ENCODE peak calls at places on chromosome 14, in five cellular contexts. Y is SHP77 treated with DMSO at 0.1 percent for 48 hours, L is SK-MEL-5, U is NAMALWA, V is dorsolateral prefrontal cortex. D is an unnamed sample.

GRCh38 chr14:33323979-33324378 is 385.3 kb downstream of the NPAS3 start:
- DNase-seq in L (no peak), V (no peak), U (no peak), Y (no peak), D (no peak)

GRCh38 chr14:92687681-92688433 is 60.6 kb downstream of the LGMN start:
- DNase-seq in V (no peak), Y (no peak), U (no peak), L (no peak), D (no peak)

GRCh38 chr14:58777541-58777979 is 139.8 kb downstream of the DACT1 start:
- DNase-seq in L (no peak), U (no peak), Y (no peak), V (no peak), D (peak; percentile 16)

GRCh38 chr14:59359451-59360124 is 105.6 kb downstream of the GPR135 start:
- DNase-seq in V (no peak), Y (no peak), L (no peak), U (peak; percentile 49), D (no peak)

GRCh38 chr14:23609001-23609400 is 27.2 kb upstream of the DHRS2 start:
- DNase-seq in U (no peak), Y (no peak), V (no peak), L (no peak), D (no peak)

GRCh38 chr14:59161571-59162175 is 26.8 kb upstream of the DAAM1 start:
- DNase-seq in U (no peak), V (no peak), L (no peak), Y (no peak), D (peak; percentile 42)

GRCh38 chr14:101228949-101229541 is 325.5 kb upstream of the RTL1 start:
- DNase-seq in U (no peak), Y (no peak), L (no peak), V (no peak), D (no peak)

GRCh38 chr14:46048127-46048526 is 603.5 kb downstream of the RPL10L start:
- DNase-seq in L (peak; percentile 72), V (no peak), U (peak; percentile 8), Y (no peak), D (peak; percentile 55)

GRCh38 chr14:68755016-68755353 is 37.9 kb downstream of the ZFP36L1 start:
- DNase-seq in Y (no peak), L (no peak), U (no peak), V (no peak), D (no peak)

GRCh38 chr14:93046696-93047050 is 69.1 kb downstream of the ITPK1 start:
- DNase-seq in U (no peak), Y (no peak), V (no peak), L (no peak), D (no peak)

GRCh38 chr14:103696027-103696402 is 19.2 kb downstream of the XRCC3 start:
- DNase-seq in U (peak; percentile 44), Y (no peak), L (no peak), V (no peak), D (no peak)

GRCh38 chr14:35366048-35366428 is 38.5 kb downstream of the NFKBIA start:
- DNase-seq in Y (no peak), V (peak; percentile 70), U (no peak), L (no peak), D (peak; percentile 70)

GRCh38 chr14:63524537-63525155 is 18.5 kb downstream of the PPP2R5E start:
- DNase-seq in V (no peak), Y (no peak), L (no peak), U (no peak), D (no peak)

GRCh38 chr14:57749267-57749666 is 116.6 kb downstream of the SLC35F4 start:
- DNase-seq in V (no peak), L (peak; percentile 3), Y (no peak), U (no peak), D (peak; percentile 6)

GRCh38 chr14:91398707-91399106 is 18.9 kb downstream of the CCDC88C start:
- DNase-seq in Y (no peak), L (no peak), U (peak; percentile 50), V (no peak), D (no peak)

GRCh38 chr14:101405171-101405883 is 156.0 kb upstream of the DIO3 start:
- DNase-seq in Y (no peak), L (no peak), V (no peak), U (no peak), D (peak; percentile 64)

GRCh38 chr14:76168531-76168930 is 16.8 kb downstream of the GPATCH2L start:
- DNase-seq in L (no peak), U (no peak), Y (no peak), V (no peak), D (peak; percentile 1)

GRCh38 chr14:54722791-54723432 is 156.0 kb downstream of the SAMD4A start:
- DNase-seq in Y (no peak), V (no peak), U (peak; percentile 62), L (peak; percentile 81), D (peak; percentile 45)

GRCh38 chr14:102088012-102088792 is 1.4 kb upstream of the HSP90AA1 start:
- DNase-seq in V (peak; percentile 57), Y (no peak), L (no peak), U (peak; percentile 75), D (peak; percentile 28)

GRCh38 chr14:72739446-72740405 is 154.2 kb downstream of the DPF3 start:
- DNase-seq in Y (no peak), V (no peak), L (no peak), U (no peak), D (no peak)

GRCh38 chr14:49892301-49892635 is 614 bp upstream of the ARF6 start:
- DNase-seq in U (peak; percentile 64), L (peak; percentile 88), V (peak; percentile 56), Y (peak; percentile 80), D (peak; percentile 83)

GRCh38 chr14:100900837-100901390 is 2.6 kb downstream of the RTL1 start:
- DNase-seq in V (no peak), L (peak; percentile 58), U (peak; percentile 32), Y (peak; percentile 53), D (peak; percentile 11)

GRCh38 chr14:75315143-75315542 is 36.5 kb downstream of the FOS start:
- DNase-seq in V (no peak), L (no peak), Y (no peak), U (no peak), D (peak; percentile 73)

GRCh38 chr14:103530390-103530789 is 1.4 kb downstream of the TRMT61A start:
- DNase-seq in Y (no peak), L (peak; percentile 28), U (no peak), V (no peak), D (peak; percentile 45)

GRCh38 chr14:74514471-74514932 is 20.9 kb downstream of the ISCA2 start:
- DNase-seq in V (peak; percentile 40), U (no peak), L (no peak), Y (no peak), D (peak; percentile 42)

GRCh38 chr14:90554341-90554740 is 157.5 kb downstream of the CALM1 start:
- DNase-seq in U (no peak), V (peak; percentile 93), Y (peak; percentile 72), L (no peak), D (no peak)

GRCh38 chr14:65228436-65228835 is 126.1 kb upstream of the MAX start:
- DNase-seq in L (no peak), Y (no peak), V (no peak), U (peak; percentile 54), D (no peak)

GRCh38 chr14:42095155-42095554 is 488.5 kb downstream of the LRFN5 start:
- DNase-seq in U (no peak), Y (no peak), L (no peak), V (no peak), D (no peak)

GRCh38 chr14:85531594-85532391 is 1.8 kb downstream of the FLRT2 start:
- DNase-seq in V (peak; percentile 68), U (no peak), L (peak; percentile 54), Y (no peak), D (peak; percentile 79)

GRCh38 chr14:104659764-104660523 is 29.5 kb upstream of the INF2 start:
- DNase-seq in L (no peak), Y (no peak), U (peak; percentile 79), V (no peak), D (no peak)

GRCh38 chr14:85528080-85528881 is 1.7 kb upstream of the FLRT2 start:
- DNase-seq in Y (peak; percentile 11), L (peak; percentile 87), U (no peak), V (no peak), D (peak; percentile 86)

GRCh38 chr14:105646175-105646574 is 119.8 kb downstream of the TMEM121 start:
- DNase-seq in L (no peak), V (no peak), U (no peak), Y (no peak), D (no peak)

GRCh38 chr14:102028733-102029132 is 58.1 kb downstream of the HSP90AA1 start:
- DNase-seq in Y (no peak), U (no peak), V (no peak), L (no peak), D (peak; percentile 88)

GRCh38 chr14:61553730-61554641 is 141.3 kb upstream of the HIF1A start:
- DNase-seq in U (no peak), L (no peak), Y (no peak), V (no peak), D (peak; percentile 100)

GRCh38 chr14:58092231-58092630 is 59.8 kb downstream of the ARMH4 start:
- DNase-seq in L (no peak), U (no peak), V (no peak), Y (no peak), D (no peak)

GRCh38 chr14:54672181-54672580 is 105.3 kb downstream of the SAMD4A start:
- DNase-seq in V (no peak), L (no peak), U (no peak), Y (no peak), D (no peak)

GRCh38 chr14:67547224-67547780 is 14.2 kb downstream of the PLEKHH1 start:
- DNase-seq in V (no peak), U (no peak), Y (no peak), L (no peak), D (no peak)

D was measured in EH.